ENCODE peak calls at places on chromosomes 5 and 9, in four cellular contexts. K is NCI-H1105; P is BJ; C is activated T-helper 2 cell treated with anti-CD3 and anti-CD28 coated beads, Interferon-gamma antibody, Interleukin-2, Interleukin-4, amounts not matched to agents 10 μg/mL and 5 μg/mL and 100 μg/mL, durations not matched to agents 14 hours and 24 hours and 36 hours. J is an unnamed sample.

GRCh38 chr5:56282951-56283350 is 49.8 kb upstream of the ANKRD55 start:
- DNase-seq in K (no peak), P (no peak), C (no peak), J (no peak)

GRCh38 chr5:80871541-80871961 is 88.6 kb upstream of the RASGRF2 start:
- DNase-seq in K (no peak), P (no peak), C (no peak), J (peak; percentile 84)

GRCh38 chr5:91884036-91884435 is 500.9 kb upstream of the ARRDC3 start:
- DNase-seq in K (no peak), P (no peak), C (no peak), J (no peak)

GRCh38 chr9:8696536-8696935 is 897.0 kb upstream of the DMAC1 start:
- DNase-seq in K (no peak), P (no peak), C (no peak), J (no peak)

GRCh38 chr9:5851445-5851844 is 18.5 kb upstream of the ERMP1 start:
- DNase-seq in K (no peak), P (no peak), C (peak; percentile 48), J (no peak)

GRCh38 chr5:133727636-133728035 is 115.3 kb upstream of the FSTL4 start:
- DNase-seq in K (no peak), P (no peak), C (no peak), J (no peak)

GRCh38 chr5:66596791-66597757 is 881 bp downstream of the MAST4 start:
- DNase-seq in K (peak; percentile 44), P (no peak), C (no peak), J (no peak)

GRCh38 chr5:179168636-179169035 is 108.5 kb downstream of the ZNF354C start:
- DNase-seq in K (no peak), P (no peak), C (no peak), J (no peak)

GRCh38 chr9:68750179-68750685 is 45.2 kb downstream of the PIP5K1B start:
- DNase-seq in K (no peak), P (no peak), C (no peak), J (no peak)

GRCh38 chr5:154107729-154108128 is 69.0 kb downstream of the MFAP3 start:
- DNase-seq in K (no peak), P (no peak), C (no peak), J (no peak)